ENCODE peak calls at places on chromosomes 6 and 20, in seven cellular contexts. D is HEK293T; C is activated T-helper 1 cell treated with anti-CD3 and anti-CD28 coated beads, Interleukin-2, amount 50 U/mL, for 16 hours; B is stimulated activated CD4-positive, alpha-beta T cell treated with anti-CD3 and anti-CD28 coated beads, Interleukin-12 subunit alpha, Interleukin-12 subunit beta, amount 100 ng/mL, for 24 hours; X is HS-27A; S is EH; G is WERI-Rb-1. M is an unnamed sample.

GRCh38 chr6:111691345-111692225 is 85.9 kb upstream of the TRAF3IP2 start:
- DNase-seq in D (no peak), C (no peak), B (no peak), X (no peak), S (peak; percentile 70), G (peak; percentile 29), M (no peak)

GRCh38 chr6:95548188-95548837 is 29.0 kb upstream of the MANEA start:
- DNase-seq in D (no peak), C (no peak), B (no peak), X (no peak), S (no peak), G (peak; percentile 64), M (no peak)

GRCh38 chr6:38833320-38833719 is 118.2 kb downstream of the DNAH8 start:
- DNase-seq in D (no peak), C (no peak), B (no peak), X (no peak), S (no peak), G (no peak), M (no peak)

GRCh38 chr6:44867561-44868334 is 460.4 kb upstream of the RUNX2 start:
- DNase-seq in D (no peak), C (no peak), B (no peak), X (no peak), S (no peak), G (no peak), M (no peak)

GRCh38 chr6:15246217-15247211 is 645 bp downstream of the JARID2 start:
- DNase-seq in D (no peak), C (no peak), B (no peak), X (no peak), S (peak; percentile 44), G (peak; percentile 47), M (no peak)

GRCh38 chr20:49572857-49573256 is 4.9 kb upstream of the PTGIS start:
- DNase-seq in D (no peak), C (no peak), B (no peak), X (no peak), S (no peak), G (no peak), M (no peak)

GRCh38 chr6:24332306-24332705 is 25.6 kb downstream of the DCDC2 start:
- DNase-seq in D (no peak), C (no peak), B (no peak), X (peak; percentile 94), S (no peak), G (no peak), M (no peak)

GRCh38 chr6:35487653-35488516 is 9.0 kb downstream of the TEAD3 start:
- DNase-seq in D (no peak), C (no peak), B (no peak), X (no peak), S (peak; percentile 78), G (no peak), M (no peak)

GRCh38 chr20:56634735-56635422 is 5.8 kb downstream of the TFAP2C start:
- DNase-seq in D (no peak), C (no peak), B (no peak), X (no peak), S (peak; percentile 11), G (no peak), M (no peak)

GRCh38 chr6:14217728-14218637 is 100.4 kb downstream of the CD83 start:
- DNase-seq in D (no peak), C (no peak), B (no peak), X (no peak), S (no peak), G (peak; percentile 30), M (no peak)

GRCh38 chr6:163182696-163183095 is 231.8 kb upstream of the QKI start:
- DNase-seq in D (no peak), C (no peak), B (no peak), X (no peak), S (no peak), G (no peak), M (no peak)

GRCh38 chr20:3213226-3213625 is 3.9 kb downstream of the ITPA start:
- DNase-seq in D (no peak), C (no peak), B (no peak), X (no peak), S (no peak), G (no peak), M (no peak)

GRCh38 chr6:79648315-79648714 is 17.2 kb downstream of the SH3BGRL2 start:
- DNase-seq in D (no peak), C (no peak), B (no peak), X (no peak), S (no peak), G (no peak), M (no peak)

GRCh38 chr6:50707652-50708325 is 5.5 kb upstream of the TFAP2D start:
- DNase-seq in D (no peak), C (no peak), B (no peak), X (no peak), S (no peak), G (no peak), M (no peak)

GRCh38 chr6:39907871-39908575 is 26.2 kb downstream of the MOCS1 start:
- DNase-seq in D (no peak), C (no peak), B (no peak), X (no peak), S (no peak), G (no peak), M (no peak)

GRCh38 chr6:138931660-138932059 is 56.4 kb downstream of the REPS1 start:
- DNase-seq in D (no peak), C (no peak), B (no peak), X (no peak), S (no peak), G (no peak), M (no peak)

GRCh38 chr6:139988702-139989101 is 614.3 kb upstream of the CITED2 start:
- DNase-seq in D (no peak), C (no peak), B (no peak), X (no peak), S (peak; percentile 44), G (no peak), M (no peak)

GRCh38 chr6:118146584-118146983 is 239.5 kb downstream of the SLC35F1 start:
- DNase-seq in D (no peak), C (no peak), B (no peak), X (no peak), S (no peak), G (no peak), M (no peak)

GRCh38 chr6:95670011-95670463 is 92.7 kb downstream of the MANEA start:
- DNase-seq in D (no peak), C (no peak), B (no peak), X (no peak), S (no peak), G (no peak), M (no peak)

GRCh38 chr6:20400476-20401402 is 940 bp upstream of the E2F3 start:
- DNase-seq in D (peak; percentile 67), C (no peak), B (peak; percentile 31), X (no peak), S (peak; percentile 29), G (peak; percentile 93), M (peak; percentile 68)